ENCODE peak calls at places on chromosome 14, in six cellular contexts. One of them, this sample, is unnamed. For H3K4me1, the result is how much of the 10 kb centered on the place peaks cover.

GRCh38 chr14:32623300-32624093 is 294.4 kb downstream of the AKAP6 start:
- DNase-seq in H9: no peak
- DNase-seq in H1: no peak
- DNase-seq in neuronal stem cell: no peak
- DNase-seq in IMR-90: peak
- DNase-seq in mesendoderm: no peak
- DNase-seq in this sample: no peak

GRCh38 chr14:56304456-56304855 is 186.2 kb downstream of the PELI2 start:
- DNase-seq in H1: no peak
- DNase-seq in IMR-90: no peak
- DNase-seq in mesendoderm: no peak
- DNase-seq in H9: no peak
- DNase-seq in neuronal stem cell: no peak
- DNase-seq in this sample: no peak

GRCh38 chr14:54568821-54569591 is 2.1 kb downstream of the SAMD4A start:
- DNase-seq in IMR-90: peak
- DNase-seq in mesendoderm: no peak
- DNase-seq in H1: no peak
- DNase-seq in H9: no peak
- DNase-seq in neuronal stem cell: no peak
- DNase-seq in this sample: no peak

GRCh38 chr14:38391334-38391733 is 135.4 kb upstream of the CLEC14A start:
- DNase-seq in H1: no peak
- DNase-seq in neuronal stem cell: no peak
- DNase-seq in H9: no peak
- DNase-seq in IMR-90: peak
- DNase-seq in mesendoderm: no peak
- DNase-seq in this sample: no peak

GRCh38 chr14:31568151-31568550 is 6.9 kb downstream of the NUBPL start:
- DNase-seq in H1: no peak
- DNase-seq in mesendoderm: no peak
- DNase-seq in H9: no peak
- DNase-seq in neuronal stem cell: no peak
- DNase-seq in IMR-90: peak
- DNase-seq in this sample: no peak

GRCh38 chr14:55373784-55374725 is 37.6 kb downstream of the ATG14 start:
- DNase-seq in H1: no peak
- DNase-seq in H9: no peak
- DNase-seq in IMR-90: peak
- DNase-seq in neuronal stem cell: no peak
- DNase-seq in mesendoderm: peak
- DNase-seq in this sample: peak

GRCh38 chr14:98964171-98964570 is 307.8 kb downstream of the BCL11B start:
- DNase-seq in H1: no peak
- DNase-seq in H9: peak
- DNase-seq in neuronal stem cell: no peak
- DNase-seq in IMR-90: no peak
- DNase-seq in mesendoderm: no peak
- DNase-seq in this sample: no peak

GRCh38 chr14:20294636-20295035 is 11.1 kb downstream of the TTC5 start:
- DNase-seq in H1: no peak
- DNase-seq in neuronal stem cell: no peak
- DNase-seq in H9: no peak
- DNase-seq in mesendoderm: no peak
- DNase-seq in IMR-90: no peak
- DNase-seq in this sample: no peak

GRCh38 chr14:54709444-54709843 is 142.5 kb downstream of the SAMD4A start:
- DNase-seq in IMR-90: no peak
- DNase-seq in mesendoderm: no peak
- DNase-seq in neuronal stem cell: no peak
- DNase-seq in H9: no peak
- DNase-seq in H1: no peak
- DNase-seq in this sample: peak

GRCh38 chr14:94174622-94175402 is 690 bp downstream of the PPP4R4 start:
- DNase-seq in IMR-90: no peak
- DNase-seq in neuronal stem cell: peak
- DNase-seq in H1: no peak
- DNase-seq in mesendoderm: peak
- DNase-seq in H9: peak
- DNase-seq in this sample: no peak

GRCh38 chr14:90774316-90774715 is 41.9 kb downstream of the TTC7B start:
- DNase-seq in mesendoderm: no peak
- DNase-seq in neuronal stem cell: no peak
- DNase-seq in H9: no peak
- DNase-seq in H1: no peak
- DNase-seq in IMR-90: no peak
- DNase-seq in this sample: no peak

GRCh38 chr14:105389976-105390848 is 8.1 kb upstream of the TEX22 start:
- DNase-seq in H9: no peak
- DNase-seq in H1: no peak
- DNase-seq in mesendoderm: no peak
- DNase-seq in neuronal stem cell: no peak
- DNase-seq in IMR-90: no peak
- DNase-seq in this sample: no peak

GRCh38 chr14:100238419-100239199 is at the start of gene YY1:
- DNase-seq in IMR-90: peak
- DNase-seq in mesendoderm: peak
- DNase-seq in H9: peak
- DNase-seq in neuronal stem cell: peak
- DNase-seq in H1: peak
- DNase-seq in this sample: peak

GRCh38 chr14:55877942-55878341 is 240.3 kb upstream of the PELI2 start:
- DNase-seq in H9: no peak
- DNase-seq in neuronal stem cell: no peak
- DNase-seq in mesendoderm: no peak
- DNase-seq in H1: no peak
- DNase-seq in IMR-90: peak
- DNase-seq in this sample: peak

GRCh38 chr14:105223260-105223659 is 25.1 kb upstream of the BTBD6 start:
- DNase-seq in H9: no peak
- DNase-seq in mesendoderm: no peak
- DNase-seq in H1: no peak
- DNase-seq in IMR-90: no peak
- DNase-seq in neuronal stem cell: no peak
- DNase-seq in this sample: peak

GRCh38 chr14:91284146-91284790 is 39.8 kb upstream of the GPR68 start:
- DNase-seq in mesendoderm: peak
- DNase-seq in H9: no peak
- DNase-seq in neuronal stem cell: no peak
- DNase-seq in H1: no peak
- DNase-seq in IMR-90: peak
- DNase-seq in this sample: peak

GRCh38 chr14:104262515-104263514 is 124.4 kb downstream of the KIF26A start:
- DNase-seq in H1: no peak
- DNase-seq in neuronal stem cell: no peak
- DNase-seq in mesendoderm: no peak
- DNase-seq in H9: peak
- DNase-seq in IMR-90: no peak
- DNase-seq in this sample: no peak

GRCh38 chr14:90408713-90409112 is 11.9 kb downstream of the CALM1 start:
- DNase-seq in H1: no peak
- DNase-seq in H9: no peak
- DNase-seq in neuronal stem cell: no peak
- DNase-seq in IMR-90: peak
- DNase-seq in mesendoderm: peak
- DNase-seq in this sample: no peak

GRCh38 chr14:105364100-105364708 is 34.1 kb upstream of the TEX22 start:
- DNase-seq in mesendoderm: no peak
- DNase-seq in H1: no peak
- DNase-seq in IMR-90: peak
- DNase-seq in neuronal stem cell: no peak
- DNase-seq in H9: no peak
- DNase-seq in this sample: no peak

GRCh38 chr14:37594238-37594915 is 672 bp downstream of the FOXA1 start:
- DNase-seq in mesendoderm: peak
- DNase-seq in H9: peak
- DNase-seq in neuronal stem cell: peak
- DNase-seq in IMR-90: peak
- DNase-seq in H1: no peak
- DNase-seq in this sample: no peak

GRCh38 chr14:87868920-87869319 is 124.1 kb downstream of the GALC start:
- DNase-seq in mesendoderm: peak
- DNase-seq in IMR-90: no peak
- DNase-seq in H9: no peak
- DNase-seq in H1: no peak
- DNase-seq in neuronal stem cell: no peak
- DNase-seq in this sample: no peak

GRCh38 chr14:87874676-87875075 is 118.3 kb downstream of the GALC start:
- DNase-seq in H9: no peak
- DNase-seq in H1: no peak
- DNase-seq in IMR-90: no peak
- DNase-seq in mesendoderm: no peak
- DNase-seq in neuronal stem cell: no peak
- DNase-seq in this sample: peak

GRCh38 chr14:87866116-87866515 is 126.9 kb downstream of the GALC start:
- DNase-seq in neuronal stem cell: no peak
- DNase-seq in IMR-90: no peak
- DNase-seq in H9: no peak
- DNase-seq in H1: no peak
- DNase-seq in mesendoderm: no peak
- DNase-seq in this sample: no peak

GRCh38 chr14:87873741-87874140 is 119.2 kb downstream of the GALC start:
- DNase-seq in neuronal stem cell: no peak
- DNase-seq in IMR-90: no peak
- DNase-seq in H1: no peak
- DNase-seq in H9: no peak
- DNase-seq in mesendoderm: no peak
- DNase-seq in this sample: no peak

DNA sequence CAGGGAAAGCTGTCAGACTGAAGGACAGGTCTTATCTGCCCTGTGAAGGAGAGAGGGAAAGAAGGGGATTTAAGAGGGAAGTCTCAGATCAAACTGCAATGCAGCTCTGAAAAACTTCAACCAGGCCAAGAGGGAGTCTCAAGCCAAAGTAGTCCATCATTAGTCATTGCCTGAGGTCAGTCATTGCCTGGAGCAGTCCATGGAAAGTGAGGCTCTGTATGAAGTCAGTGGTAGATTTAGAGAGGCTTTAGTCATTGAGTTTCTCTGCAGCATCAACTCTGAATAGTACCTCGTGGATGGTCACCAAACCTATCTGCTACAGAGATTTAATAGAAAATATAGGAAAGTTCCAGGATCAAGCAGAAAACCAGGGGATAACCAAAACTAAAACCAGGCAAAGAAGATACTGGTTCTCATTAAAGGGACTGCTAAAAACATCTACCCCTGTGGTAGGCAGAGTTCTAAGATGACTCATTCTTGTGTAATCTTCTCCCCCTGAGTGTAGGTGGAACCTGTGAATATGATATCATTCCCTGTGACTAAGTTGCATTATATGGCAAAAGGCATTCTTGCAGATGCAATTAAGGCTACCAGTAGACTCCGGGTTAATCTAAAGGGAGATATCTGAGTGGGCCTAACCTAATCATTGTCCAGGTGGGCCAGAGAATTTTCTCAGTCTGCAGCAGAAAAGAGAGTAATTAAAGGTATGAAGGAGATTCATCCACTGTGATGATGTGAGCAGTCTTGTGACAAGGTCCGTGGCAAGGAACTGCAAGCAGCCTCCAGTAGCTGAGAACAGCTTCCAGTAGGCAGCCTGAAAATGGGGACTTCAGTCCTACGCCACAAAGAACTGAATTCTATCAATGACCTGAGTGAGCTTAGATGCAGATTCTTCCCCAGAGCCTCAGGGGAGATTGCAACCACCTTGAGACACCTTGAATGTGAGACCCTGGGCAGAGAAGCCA is 123.1 kb downstream of the GALC start:
- DNase-seq in mesendoderm: peak
- DNase-seq in H9: no peak
- DNase-seq in IMR-90: peak
- DNase-seq in neuronal stem cell: no peak
- DNase-seq in H1: no peak
- DNase-seq in this sample: peak
- H2BK5ac ChIP-seq in mesendoderm: peak
- H2BK5ac ChIP-seq in H9: no peak
- H2BK5ac ChIP-seq in IMR-90: no peak
- H2BK5ac ChIP-seq in neuronal stem cell: no peak
- H2BK5ac ChIP-seq in H1: no peak
- H2BK5ac ChIP-seq in this sample: no peak

GRCh38 chr14:75046899-75047298 is 4.4 kb downstream of the MLH3 start:
- DNase-seq in IMR-90: peak
- DNase-seq in neuronal stem cell: no peak
- DNase-seq in H1: no peak
- DNase-seq in H9: no peak
- DNase-seq in mesendoderm: no peak
- DNase-seq in this sample: peak

GRCh38 chr14:75044760-75045159 is 6.5 kb downstream of the MLH3 start:
- DNase-seq in H9: no peak
- DNase-seq in IMR-90: peak
- DNase-seq in mesendoderm: no peak
- DNase-seq in H1: no peak
- DNase-seq in neuronal stem cell: no peak
- DNase-seq in this sample: no peak

GRCh38 chr14:75047506-75047905 is 3.8 kb downstream of the MLH3 start:
- DNase-seq in mesendoderm: no peak
- DNase-seq in H1: no peak
- DNase-seq in IMR-90: peak
- DNase-seq in H9: no peak
- DNase-seq in neuronal stem cell: no peak
- DNase-seq in this sample: peak

GRCh38 chr14:75048101-75048500 is 3.2 kb downstream of the MLH3 start:
- DNase-seq in mesendoderm: no peak
- DNase-seq in H9: no peak
- DNase-seq in neuronal stem cell: no peak
- DNase-seq in H1: no peak
- DNase-seq in IMR-90: no peak
- DNase-seq in this sample: no peak

DNA sequence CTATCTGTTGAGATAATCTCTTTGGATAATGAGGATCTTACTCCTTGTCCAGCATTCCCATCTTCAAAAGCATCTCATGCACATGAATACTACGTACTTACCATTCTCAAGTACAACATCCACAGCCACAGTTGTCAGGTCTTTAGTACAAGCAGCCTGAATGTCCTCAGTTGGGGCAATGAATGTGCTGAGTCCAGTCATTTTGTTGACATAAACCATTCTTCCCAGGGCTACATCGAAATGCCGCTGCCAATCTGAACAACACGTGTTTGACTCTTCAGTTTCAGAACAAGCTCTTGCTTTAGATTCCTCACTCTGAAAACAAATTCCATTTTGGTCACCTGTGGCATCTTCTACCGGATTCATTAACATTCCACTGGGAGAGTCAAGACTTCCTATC is 5.0 kb downstream of the MLH3 start:
- DNase-seq in H9: no peak
- DNase-seq in H1: no peak
- DNase-seq in IMR-90: no peak
- DNase-seq in neuronal stem cell: no peak
- DNase-seq in mesendoderm: no peak
- DNase-seq in this sample: peak
- H3K4me1 ChIP-seq in H9: under half
- H3K4me1 ChIP-seq in H1: under half
- H3K4me1 ChIP-seq in IMR-90: under half
- H3K4me1 ChIP-seq in neuronal stem cell: under half
- H3K4me1 ChIP-seq in mesendoderm: under half
- H3K4me1 ChIP-seq in this sample: under half

GRCh38 chr14:51394391-51394790 is 154.3 kb downstream of the TMX1 start:
- DNase-seq in H1: no peak
- DNase-seq in IMR-90: peak
- DNase-seq in mesendoderm: no peak
- DNase-seq in H9: no peak
- DNase-seq in neuronal stem cell: no peak
- DNase-seq in this sample: no peak
- H3K4ac ChIP-seq in H1: no peak
- H3K4ac ChIP-seq in IMR-90: peak
- H3K4ac ChIP-seq in mesendoderm: no peak
- H3K4ac ChIP-seq in H9: no peak
- H3K4ac ChIP-seq in neuronal stem cell: no peak
- H3K4ac ChIP-seq in this sample: no peak

GRCh38 chr14:69093551-69094421 is 59.1 kb downstream of the DCAF5 start:
- DNase-seq in neuronal stem cell: no peak
- DNase-seq in H9: no peak
- DNase-seq in IMR-90: peak
- DNase-seq in H1: no peak
- DNase-seq in mesendoderm: peak
- DNase-seq in this sample: peak
- H2BK5ac ChIP-seq in neuronal stem cell: no peak
- H2BK5ac ChIP-seq in H9: no peak
- H2BK5ac ChIP-seq in IMR-90: peak
- H2BK5ac ChIP-seq in H1: no peak
- H2BK5ac ChIP-seq in mesendoderm: no peak
- H2BK5ac ChIP-seq in this sample: peak